ENCODE peak calls at places on chromosome 18, in four cellular contexts. One of them, this sample, is unnamed.

GRCh38 chr18:61991201-61991600 is 98.4 kb upstream of the RNF152 start:
- DNase-seq in B cell: no peak
- DNase-seq in fibroblast of pulmonary artery: peak
- DNase-seq in DMS 273 treated with DMSO at 0.1 percent for 48 hours: no peak
- DNase-seq in this sample: no peak

GRCh38 chr18:6414118-6414722 is 491 bp downstream of the L3MBTL4 start:
- DNase-seq in fibroblast of pulmonary artery: no peak
- DNase-seq in DMS 273 treated with DMSO at 0.1 percent for 48 hours: no peak
- DNase-seq in B cell: peak
- DNase-seq in this sample: no peak

GRCh38 chr18:51867767-51868166 is 472.2 kb upstream of the DCC start:
- DNase-seq in B cell: no peak
- DNase-seq in fibroblast of pulmonary artery: peak
- DNase-seq in DMS 273 treated with DMSO at 0.1 percent for 48 hours: no peak
- DNase-seq in this sample: no peak

GRCh38 chr18:22019193-22019592 is 150.2 kb upstream of the GATA6 start:
- DNase-seq in fibroblast of pulmonary artery: no peak
- DNase-seq in DMS 273 treated with DMSO at 0.1 percent for 48 hours: no peak
- DNase-seq in B cell: no peak
- DNase-seq in this sample: no peak

GRCh38 chr18:79657342-79657996 is 22.1 kb upstream of the CTDP1 start:
- DNase-seq in fibroblast of pulmonary artery: no peak
- DNase-seq in B cell: no peak
- DNase-seq in DMS 273 treated with DMSO at 0.1 percent for 48 hours: no peak
- DNase-seq in this sample: no peak

GRCh38 chr18:48486762-48487161 is 52.1 kb upstream of the CTIF start:
- DNase-seq in B cell: no peak
- DNase-seq in DMS 273 treated with DMSO at 0.1 percent for 48 hours: no peak
- DNase-seq in fibroblast of pulmonary artery: peak
- DNase-seq in this sample: no peak

GRCh38 chr18:49464718-49465598 is 4.5 kb upstream of the DYM start:
- DNase-seq in DMS 273 treated with DMSO at 0.1 percent for 48 hours: peak
- DNase-seq in fibroblast of pulmonary artery: peak
- DNase-seq in B cell: no peak
- DNase-seq in this sample: no peak

GRCh38 chr18:49189772-49190171 is 239.0 kb upstream of the SMAD7 start:
- DNase-seq in DMS 273 treated with DMSO at 0.1 percent for 48 hours: no peak
- DNase-seq in fibroblast of pulmonary artery: peak
- DNase-seq in B cell: no peak
- DNase-seq in this sample: no peak

GRCh38 chr18:54772081-54772480 is 56.2 kb upstream of the RAB27B start:
- DNase-seq in fibroblast of pulmonary artery: no peak
- DNase-seq in DMS 273 treated with DMSO at 0.1 percent for 48 hours: no peak
- DNase-seq in B cell: no peak
- DNase-seq in this sample: no peak

GRCh38 chr18:3653859-3654441 is 204.0 kb downstream of the TGIF1 start:
- DNase-seq in B cell: no peak
- DNase-seq in DMS 273 treated with DMSO at 0.1 percent for 48 hours: no peak
- DNase-seq in fibroblast of pulmonary artery: no peak
- DNase-seq in this sample: no peak

GRCh38 chr18:57981629-57982028 is 62.4 kb upstream of the NEDD4L start:
- DNase-seq in B cell: no peak
- DNase-seq in DMS 273 treated with DMSO at 0.1 percent for 48 hours: no peak
- DNase-seq in fibroblast of pulmonary artery: no peak
- DNase-seq in this sample: no peak

GRCh38 chr18:79613186-79613931 is 66.2 kb upstream of the CTDP1 start:
- DNase-seq in fibroblast of pulmonary artery: no peak
- DNase-seq in B cell: no peak
- DNase-seq in DMS 273 treated with DMSO at 0.1 percent for 48 hours: no peak
- DNase-seq in this sample: no peak

GRCh38 chr18:24710474-24710873 is 250.0 kb downstream of the HRH4 start:
- DNase-seq in B cell: no peak
- DNase-seq in DMS 273 treated with DMSO at 0.1 percent for 48 hours: no peak
- DNase-seq in fibroblast of pulmonary artery: no peak
- DNase-seq in this sample: no peak

GRCh38 chr18:31386683-31387082 is 10.1 kb downstream of the DSG4 start:
- DNase-seq in B cell: no peak
- DNase-seq in fibroblast of pulmonary artery: no peak
- DNase-seq in DMS 273 treated with DMSO at 0.1 percent for 48 hours: no peak
- DNase-seq in this sample: no peak

GRCh38 chr18:50092250-50092780 is 102.6 kb downstream of the MYO5B start:
- DNase-seq in B cell: no peak
- DNase-seq in fibroblast of pulmonary artery: no peak
- DNase-seq in DMS 273 treated with DMSO at 0.1 percent for 48 hours: no peak
- DNase-seq in this sample: no peak

GRCh38 chr18:34122724-34123334 is 101.9 kb downstream of the NOL4 start:
- DNase-seq in B cell: no peak
- DNase-seq in fibroblast of pulmonary artery: peak
- DNase-seq in DMS 273 treated with DMSO at 0.1 percent for 48 hours: peak
- DNase-seq in this sample: no peak

GRCh38 chr18:48922801-48923730 is 27.7 kb downstream of the SMAD7 start:
- DNase-seq in fibroblast of pulmonary artery: peak
- DNase-seq in DMS 273 treated with DMSO at 0.1 percent for 48 hours: no peak
- DNase-seq in B cell: no peak
- DNase-seq in this sample: no peak

GRCh38 chr18:8721716-8722115 is 16.4 kb downstream of the MTCL1 start:
- DNase-seq in B cell: no peak
- DNase-seq in fibroblast of pulmonary artery: peak
- DNase-seq in DMS 273 treated with DMSO at 0.1 percent for 48 hours: no peak
- DNase-seq in this sample: no peak

GRCh38 chr18:77144451-77145118 is 12.0 kb upstream of the MBP start:
- DNase-seq in DMS 273 treated with DMSO at 0.1 percent for 48 hours: no peak
- DNase-seq in B cell: no peak
- DNase-seq in fibroblast of pulmonary artery: no peak
- DNase-seq in this sample: no peak

GRCh38 chr18:54926593-54927297 is 32.5 kb downstream of the CCDC68 start:
- DNase-seq in DMS 273 treated with DMSO at 0.1 percent for 48 hours: no peak
- DNase-seq in fibroblast of pulmonary artery: peak
- DNase-seq in B cell: no peak
- DNase-seq in this sample: no peak

GRCh38 chr18:23155537-23155936 is 20.3 kb downstream of the CABLES1 start:
- DNase-seq in B cell: no peak
- DNase-seq in fibroblast of pulmonary artery: no peak
- DNase-seq in DMS 273 treated with DMSO at 0.1 percent for 48 hours: no peak
- DNase-seq in this sample: no peak

GRCh38 chr18:26617151-26617554 is 68.8 kb upstream of the KCTD1 start:
- DNase-seq in DMS 273 treated with DMSO at 0.1 percent for 48 hours: no peak
- DNase-seq in fibroblast of pulmonary artery: peak
- DNase-seq in B cell: no peak
- DNase-seq in this sample: no peak

GRCh38 chr18:388198-388597 is 112.3 kb downstream of the COLEC12 start:
- DNase-seq in DMS 273 treated with DMSO at 0.1 percent for 48 hours: no peak
- DNase-seq in fibroblast of pulmonary artery: no peak
- DNase-seq in B cell: no peak
- DNase-seq in this sample: no peak

GRCh38 chr18:49597152-49597551 is 35.3 kb downstream of the LIPG start:
- DNase-seq in B cell: no peak
- DNase-seq in fibroblast of pulmonary artery: peak
- DNase-seq in DMS 273 treated with DMSO at 0.1 percent for 48 hours: no peak
- DNase-seq in this sample: no peak

GRCh38 chr18:10660485-10660884 is 134.7 kb downstream of the NAPG start:
- DNase-seq in B cell: no peak
- DNase-seq in fibroblast of pulmonary artery: peak
- DNase-seq in DMS 273 treated with DMSO at 0.1 percent for 48 hours: no peak
- DNase-seq in this sample: no peak

GRCh38 chr18:70394672-70395071 is 105.8 kb downstream of the SOCS6 start:
- DNase-seq in B cell: no peak
- DNase-seq in DMS 273 treated with DMSO at 0.1 percent for 48 hours: no peak
- DNase-seq in fibroblast of pulmonary artery: no peak
- DNase-seq in this sample: no peak

GRCh38 chr18:37604032-37604431 is 38.4 kb upstream of the CELF4 start:
- DNase-seq in DMS 273 treated with DMSO at 0.1 percent for 48 hours: no peak
- DNase-seq in fibroblast of pulmonary artery: peak
- DNase-seq in B cell: no peak
- DNase-seq in this sample: no peak

GRCh38 chr18:62518460-62519375 is 4.1 kb upstream of the ZCCHC2 start:
- DNase-seq in B cell: no peak
- DNase-seq in DMS 273 treated with DMSO at 0.1 percent for 48 hours: no peak
- DNase-seq in fibroblast of pulmonary artery: no peak
- DNase-seq in this sample: no peak

GRCh38 chr18:68660355-68661183 is 54.3 kb downstream of the TMX3 start:
- DNase-seq in B cell: peak
- DNase-seq in fibroblast of pulmonary artery: peak
- DNase-seq in DMS 273 treated with DMSO at 0.1 percent for 48 hours: peak
- DNase-seq in this sample: no peak

GRCh38 chr18:4987452-4988405 is 209.3 kb downstream of the AKAIN1 start:
- DNase-seq in fibroblast of pulmonary artery: no peak
- DNase-seq in DMS 273 treated with DMSO at 0.1 percent for 48 hours: peak
- DNase-seq in B cell: no peak
- DNase-seq in this sample: no peak

GRCh38 chr18:27942706-27943105 is 234.2 kb downstream of the CDH2 start:
- DNase-seq in fibroblast of pulmonary artery: peak
- DNase-seq in DMS 273 treated with DMSO at 0.1 percent for 48 hours: no peak
- DNase-seq in B cell: no peak
- DNase-seq in this sample: no peak

This sample was measured in SIG-M5.